ENCODE peak calls at places on chromosome 18, in seven cellular contexts. T, A, D, U, O, G and S are unnamed samples.

GRCh38 chr18:12155996-12156395 is 62.4 kb downstream of the ANKRD62 start:
- DNase-seq in D (no peak), U (no peak), A (no peak), G (no peak), T (no peak), O (no peak), S (no peak)

GRCh38 chr18:10265560-10266235 is 188.7 kb upstream of the APCDD1 start:
- DNase-seq in U (no peak), G (no peak), T (no peak), A (no peak), D (peak), O (no peak), S (no peak)

GRCh38 chr18:55018602-55019001 is 59.3 kb upstream of the CCDC68 start:
- DNase-seq in D (peak), A (no peak), T (no peak), G (no peak), U (no peak), O (peak), S (no peak)

GRCh38 chr18:9535430-9535972 is 60.2 kb downstream of the RALBP1 start:
- DNase-seq in A (no peak), T (no peak), D (peak), G (peak), U (no peak), O (peak), S (peak)

GRCh38 chr18:24201699-24202687 is 63.1 kb downstream of the CABYR start:
- DNase-seq in T (no peak), G (no peak), U (no peak), D (no peak), O (no peak), A (no peak), S (no peak)

GRCh38 chr18:75799449-75800330 is 372.2 kb upstream of the SMIM21 start:
- DNase-seq in O (no peak), U (no peak), D (peak), A (no peak), G (no peak), T (no peak), S (no peak)

GRCh38 chr18:4284528-4284927 is 170.6 kb downstream of the DLGAP1 start:
- DNase-seq in U (no peak), D (no peak), G (no peak), T (no peak), O (no peak), A (no peak), S (no peak)

GRCh38 chr18:11759456-11759855 is 70.4 kb downstream of the GNAL start:
- DNase-seq in U (no peak), T (no peak), G (no peak), O (no peak), A (no peak), D (no peak), S (no peak)

GRCh38 chr18:10247402-10248117 is 206.9 kb upstream of the APCDD1 start:
- DNase-seq in A (no peak), G (no peak), T (peak), D (no peak), O (no peak), U (no peak), S (no peak)

GRCh38 chr18:69230204-69230603 is 170.5 kb upstream of the DOK6 start:
- DNase-seq in A (no peak), O (no peak), G (no peak), D (no peak), T (no peak), U (no peak), S (no peak)

GRCh38 chr18:45628979-45629958 is 14.0 kb downstream of the SLC14A2 start:
- DNase-seq in O (peak), A (no peak), D (peak), G (peak), U (no peak), T (no peak), S (no peak)

GRCh38 chr18:62950246-62950645 is 234.9 kb downstream of the PHLPP1 start:
- DNase-seq in O (no peak), U (no peak), D (no peak), A (no peak), T (no peak), G (no peak), S (no peak)

GRCh38 chr18:62957885-62958472 is 242.6 kb downstream of the PHLPP1 start:
- DNase-seq in O (peak), G (peak), T (peak), D (no peak), U (no peak), A (no peak), S (no peak)

GRCh38 chr18:62954341-62954740 is 239.0 kb downstream of the PHLPP1 start:
- DNase-seq in T (no peak), A (no peak), O (peak), G (no peak), U (no peak), D (peak), S (no peak)

GRCh38 chr18:62952807-62953206 is 237.5 kb downstream of the PHLPP1 start:
- DNase-seq in D (no peak), G (no peak), A (no peak), U (no peak), O (peak), T (no peak), S (no peak)

DNA sequence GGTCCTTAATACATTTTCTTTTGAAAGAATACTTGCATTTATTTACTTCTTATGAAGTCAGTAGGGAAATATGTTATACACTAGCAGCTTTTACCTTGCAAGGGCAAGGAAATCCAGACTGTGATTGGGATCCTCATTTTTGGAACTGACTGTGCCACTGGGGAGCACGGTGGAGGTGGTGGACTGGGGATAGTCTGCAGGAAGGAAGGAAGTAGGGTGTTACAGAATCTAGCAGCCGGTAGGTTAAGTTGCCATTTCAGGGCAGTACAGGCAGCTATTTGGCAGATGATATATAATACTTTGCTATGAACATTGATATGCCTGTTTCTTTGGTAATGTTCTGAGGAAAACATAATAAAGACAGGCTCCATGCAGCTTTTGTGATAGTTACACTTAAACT is 238.3 kb downstream of the PHLPP1 start:
- DNase-seq in G (no peak), T (no peak), U (no peak), D (no peak), A (no peak), O (no peak), S (no peak)
- H3K27ac ChIP-seq in G (no peak), T (no peak), U (no peak), D (no peak), A (no peak), O (peak), S (no peak)

DNA sequence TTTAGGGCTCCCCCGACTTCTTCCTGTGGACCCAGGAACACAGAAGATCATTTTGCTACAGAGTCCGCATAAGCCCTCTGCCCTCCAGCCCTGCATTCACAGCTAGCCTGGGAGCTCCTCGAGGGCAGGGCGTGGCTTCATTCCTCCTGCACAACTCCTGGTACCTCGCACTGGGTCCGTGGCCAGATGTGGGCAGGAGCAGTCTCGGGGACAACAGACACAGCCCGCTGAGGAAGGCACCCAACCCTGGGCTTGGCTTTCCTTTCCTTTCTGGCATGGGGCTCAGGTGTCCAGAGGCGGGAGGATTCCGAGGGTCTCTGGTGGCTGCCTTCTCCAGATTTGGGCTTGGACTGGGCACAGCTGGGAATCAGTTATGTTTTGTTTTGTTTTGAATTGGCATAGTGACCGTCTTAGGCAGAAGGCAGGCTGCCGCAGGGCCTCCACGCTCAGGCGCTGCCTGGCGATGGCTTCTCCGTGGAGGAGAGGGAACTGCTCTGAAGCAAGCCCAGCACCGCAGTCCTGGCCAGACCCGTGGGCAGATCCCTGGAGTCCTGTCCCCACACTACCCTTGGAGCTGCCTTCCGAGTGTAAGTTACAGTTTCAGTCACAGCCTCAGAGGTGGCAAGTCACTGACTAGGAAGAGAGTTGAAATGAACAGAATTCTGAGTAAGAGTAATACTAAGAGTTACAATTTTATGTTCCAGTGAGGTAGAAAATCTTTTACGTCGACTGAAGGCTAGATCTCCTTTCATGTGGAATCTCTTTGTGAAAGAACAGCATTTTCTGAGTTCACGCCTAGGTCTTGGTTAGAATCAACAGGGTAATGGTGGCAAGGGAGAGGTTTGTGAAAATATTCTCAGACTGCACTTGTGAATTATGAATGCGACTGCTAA is 47.9 kb downstream of the LDLRAD4 start:
- DNase-seq in T (peak), D (no peak), U (peak), O (no peak), G (no peak), A (peak), S (no peak)
- H3K4me3 ChIP-seq in T (peak), D (no peak), U (no peak), O (no peak), G (no peak), A (peak), S (peak)

GRCh38 chr18:79964330-79965118 is at the start of gene HSBP1L1:
- DNase-seq in A (peak), U (peak), O (peak), G (peak), T (peak), D (no peak), S (peak)
- TF ChIP-seq CTCF in A (peak), U (peak), O (peak), G (peak), T (peak), D (no peak), S (no peak)

DNA sequence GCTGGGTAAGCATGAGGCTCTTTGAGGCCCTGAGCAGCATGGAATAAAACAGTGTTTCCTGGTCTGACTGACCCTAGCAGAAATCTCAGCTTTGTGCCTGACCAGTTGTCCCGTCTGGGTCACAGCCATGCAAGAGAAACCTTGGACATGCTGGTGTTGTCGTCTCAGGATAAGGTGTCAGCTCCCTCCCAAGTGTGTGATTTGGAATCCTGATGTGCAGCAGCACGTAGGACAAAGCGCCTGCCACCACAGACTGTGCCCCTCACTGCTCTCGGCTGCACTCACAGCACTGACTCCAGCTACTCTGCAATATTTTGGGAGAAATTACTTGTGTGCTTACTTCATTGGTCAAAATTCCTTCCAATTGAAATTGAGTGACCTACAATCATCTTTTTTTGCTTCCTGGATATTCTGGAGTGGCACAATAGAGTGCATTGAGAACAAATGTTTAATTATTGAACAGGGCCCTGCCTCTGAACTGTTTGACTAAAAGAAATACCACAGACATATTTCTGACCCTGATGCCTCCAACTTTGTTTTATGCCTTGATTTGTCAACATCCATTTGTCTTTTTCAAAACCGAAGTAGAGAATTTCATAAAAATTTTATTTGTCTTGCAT is 352.4 kb downstream of the SOCS6 start:
- DNase-seq in U (no peak), A (no peak), G (no peak), O (no peak), T (no peak), D (no peak), S (no peak)
- H3K27ac ChIP-seq in U (no peak), A (no peak), G (no peak), O (no peak), T (no peak), D (no peak), S (no peak)